ENCODE peak calls at places on chromosomes 11 and 22, in five cellular contexts. One of them, this sample, is unnamed.

GRCh38 chr11:121570453-121570852 is 117.7 kb upstream of the SORL1-AS1 start:
- DNase-seq in NCI-H1092: peak; percentile 10
- DNase-seq in globus pallidus: no peak
- DNase-seq in GDM1: no peak
- DNase-seq in posterior vena cava: no peak
- DNase-seq in this sample: no peak

GRCh38 chr11:69513663-69514062 is 32.2 kb downstream of the LINC01488 start:
- DNase-seq in globus pallidus: no peak
- DNase-seq in posterior vena cava: peak; percentile 34
- DNase-seq in GDM1: no peak
- DNase-seq in NCI-H1092: no peak
- DNase-seq in this sample: no peak

GRCh38 chr11:3021125-3021524 is 29.0 kb upstream of the NAP1L4 start:
- DNase-seq in GDM1: peak; percentile 14
- DNase-seq in posterior vena cava: no peak
- DNase-seq in globus pallidus: peak; percentile 67
- DNase-seq in NCI-H1092: peak; percentile 51
- DNase-seq in this sample: peak; percentile 0

GRCh38 chr22:44609589-44609988 is 92.4 kb upstream of the PRR5 start:
- DNase-seq in globus pallidus: no peak
- DNase-seq in NCI-H1092: no peak
- DNase-seq in GDM1: no peak
- DNase-seq in posterior vena cava: no peak
- DNase-seq in this sample: no peak

GRCh38 chr11:130801287-130802146 is 114.8 kb downstream of the SNX19 start:
- DNase-seq in GDM1: no peak
- DNase-seq in globus pallidus: no peak
- DNase-seq in NCI-H1092: no peak
- DNase-seq in posterior vena cava: no peak
- DNase-seq in this sample: no peak

GRCh38 chr11:14384338-14384737 is 25.4 kb upstream of the RRAS2 start:
- DNase-seq in GDM1: no peak
- DNase-seq in posterior vena cava: no peak
- DNase-seq in NCI-H1092: no peak
- DNase-seq in globus pallidus: no peak
- DNase-seq in this sample: no peak

GRCh38 chr22:39388261-39389011 is 11.1 kb upstream of the TAB1 start:
- DNase-seq in globus pallidus: peak; percentile 60
- DNase-seq in GDM1: no peak
- DNase-seq in NCI-H1092: peak; percentile 74
- DNase-seq in posterior vena cava: peak; percentile 88
- DNase-seq in this sample: peak; percentile 37

GRCh38 chr11:126113515-126113957 is 50.9 kb upstream of the CDON start:
- DNase-seq in GDM1: no peak
- DNase-seq in posterior vena cava: peak; percentile 97
- DNase-seq in globus pallidus: no peak
- DNase-seq in NCI-H1092: peak; percentile 62
- DNase-seq in this sample: peak; percentile 97

GRCh38 chr11:72174299-72175070 is 17.5 kb upstream of the FOLR1 start:
- DNase-seq in NCI-H1092: no peak
- DNase-seq in GDM1: no peak
- DNase-seq in posterior vena cava: no peak
- DNase-seq in globus pallidus: no peak
- DNase-seq in this sample: no peak

GRCh38 chr11:62552931-62553838 is 6.6 kb upstream of the AHNAK start:
- DNase-seq in NCI-H1092: no peak
- DNase-seq in posterior vena cava: peak; percentile 95
- DNase-seq in globus pallidus: no peak
- DNase-seq in GDM1: peak; percentile 66
- DNase-seq in this sample: peak; percentile 12

GRCh38 chr11:67600324-67601029 is 6.3 kb upstream of the NDUFV1 start:
- DNase-seq in NCI-H1092: no peak
- DNase-seq in GDM1: peak; percentile 74
- DNase-seq in globus pallidus: no peak
- DNase-seq in posterior vena cava: no peak
- DNase-seq in this sample: no peak

GRCh38 chr11:58744988-58745704 is 13.4 kb upstream of the GLYAT start:
- DNase-seq in GDM1: no peak
- DNase-seq in globus pallidus: no peak
- DNase-seq in NCI-H1092: no peak
- DNase-seq in posterior vena cava: no peak
- DNase-seq in this sample: no peak

GRCh38 chr11:30016588-30017363 is at the start of gene KCNA4:
- DNase-seq in posterior vena cava: peak; percentile 68
- DNase-seq in GDM1: no peak
- DNase-seq in globus pallidus: no peak
- DNase-seq in NCI-H1092: peak; percentile 47
- DNase-seq in this sample: no peak

GRCh38 chr22:23835773-23836144 is 3.0 kb downstream of the DERL3 start:
- DNase-seq in NCI-H1092: no peak
- DNase-seq in GDM1: no peak
- DNase-seq in posterior vena cava: peak; percentile 58
- DNase-seq in globus pallidus: no peak
- DNase-seq in this sample: no peak

GRCh38 chr11:1116666-1117390 is 40.9 kb upstream of the MUC5AC start:
- DNase-seq in globus pallidus: no peak
- DNase-seq in GDM1: no peak
- DNase-seq in NCI-H1092: no peak
- DNase-seq in posterior vena cava: peak; percentile 69
- DNase-seq in this sample: no peak

GRCh38 chr11:102940714-102941588 is 14.6 kb downstream of the MMP13 start:
- DNase-seq in NCI-H1092: peak; percentile 37
- DNase-seq in posterior vena cava: no peak
- DNase-seq in globus pallidus: peak; percentile 38
- DNase-seq in GDM1: peak; percentile 34
- DNase-seq in this sample: peak; percentile 3

GRCh38 chr11:67504023-67504949 is 877 bp downstream of the PITPNM1 start:
- DNase-seq in GDM1: no peak
- DNase-seq in posterior vena cava: peak; percentile 87
- DNase-seq in NCI-H1092: no peak
- DNase-seq in globus pallidus: no peak
- DNase-seq in this sample: no peak

GRCh38 chr11:33735166-33735425 is 1.1 kb downstream of the CD59 start:
- DNase-seq in NCI-H1092: no peak
- DNase-seq in globus pallidus: no peak
- DNase-seq in posterior vena cava: no peak
- DNase-seq in GDM1: no peak
- DNase-seq in this sample: no peak

GRCh38 chr11:120257346-120257745 is 17.4 kb downstream of the POU2F3 start:
- DNase-seq in posterior vena cava: no peak
- DNase-seq in globus pallidus: no peak
- DNase-seq in GDM1: no peak
- DNase-seq in NCI-H1092: no peak
- DNase-seq in this sample: no peak

GRCh38 chr11:36073411-36074203 is 129.7 kb downstream of the LDLRAD3 start:
- DNase-seq in GDM1: no peak
- DNase-seq in NCI-H1092: no peak
- DNase-seq in posterior vena cava: no peak
- DNase-seq in globus pallidus: peak; percentile 82
- DNase-seq in this sample: peak; percentile 50

GRCh38 chr22:48953830-48954229 is 873.8 kb downstream of the BRD1 start:
- DNase-seq in posterior vena cava: peak; percentile 38
- DNase-seq in globus pallidus: no peak
- DNase-seq in GDM1: no peak
- DNase-seq in NCI-H1092: no peak
- DNase-seq in this sample: no peak

GRCh38 chr11:39724404-39724803 is 1735.0 kb downstream of the LRRC4C start:
- DNase-seq in NCI-H1092: no peak
- DNase-seq in globus pallidus: no peak
- DNase-seq in GDM1: no peak
- DNase-seq in posterior vena cava: no peak
- DNase-seq in this sample: no peak

GRCh38 chr11:118913411-118914125 is 12.2 kb downstream of the BCL9L start:
- DNase-seq in GDM1: peak; percentile 68
- DNase-seq in NCI-H1092: no peak
- DNase-seq in globus pallidus: peak; percentile 81
- DNase-seq in posterior vena cava: no peak
- DNase-seq in this sample: no peak

GRCh38 chr22:26923498-26923897 is 266.1 kb downstream of the MIAT start:
- DNase-seq in posterior vena cava: no peak
- DNase-seq in GDM1: no peak
- DNase-seq in globus pallidus: no peak
- DNase-seq in NCI-H1092: no peak
- DNase-seq in this sample: no peak